ENCODE peak calls at places on chromosome 3, in seven cellular contexts. T is posterior vena cava; Y is A172; E is CD8-positive, alpha-beta T cell; K is germinal center; O is breast epithelium; L is T-cell. A is an unnamed sample.

GRCh38 chr3:61997112-61997511 is 376.2 kb downstream of the FEZF2 start:
- DNase-seq in T (no peak), Y (no peak), E (no peak), K (no peak), O (no peak), L (no peak), A (no peak)

GRCh38 chr3:127304121-127304744 is 16.4 kb upstream of the PRR20G start:
- DNase-seq in T (no peak), Y (peak), E (no peak), K (no peak), O (no peak), L (no peak), A (no peak)

GRCh38 chr3:139117883-139118760 is 73.4 kb upstream of the PRR23C start:
- DNase-seq in T (no peak), Y (no peak), E (no peak), K (no peak), O (no peak), L (no peak), A (no peak)

GRCh38 chr3:71150293-71150954 is 433.1 kb downstream of the FOXP1 start:
- DNase-seq in T (no peak), Y (no peak), E (no peak), K (no peak), O (no peak), L (no peak), A (no peak)

GRCh38 chr3:13040381-13041074 is 32.7 kb downstream of the IQSEC1 start:
- DNase-seq in T (no peak), Y (no peak), E (peak), K (peak), O (no peak), L (peak), A (no peak)

GRCh38 chr3:11509175-11510000 is 134.3 kb downstream of the VGLL4 start:
- DNase-seq in T (peak), Y (peak), E (no peak), K (no peak), O (no peak), L (no peak), A (no peak)

GRCh38 chr3:123283074-123283473 is 81.3 kb downstream of the SEC22A start:
- DNase-seq in T (no peak), Y (no peak), E (peak), K (peak), O (no peak), L (no peak), A (no peak)

GRCh38 chr3:30354972-30355371 is 251.4 kb upstream of the TGFBR2 start:
- DNase-seq in T (no peak), Y (no peak), E (no peak), K (no peak), O (no peak), L (no peak), A (no peak)

GRCh38 chr3:31946484-31947081 is 34.5 kb downstream of the OSBPL10 start:
- DNase-seq in T (no peak), Y (no peak), E (no peak), K (no peak), O (no peak), L (no peak), A (no peak)

GRCh38 chr3:14565791-14566588 is 25.8 kb upstream of the GRIP2 start:
- DNase-seq in T (no peak), Y (peak), E (no peak), K (no peak), O (no peak), L (no peak), A (peak)

GRCh38 chr3:99925584-99925983 is 107.9 kb downstream of the CMSS1 start:
- DNase-seq in T (no peak), Y (peak), E (no peak), K (no peak), O (no peak), L (no peak), A (no peak)

GRCh38 chr3:123431007-123431657 is 17.8 kb downstream of the ADCY5 start:
- DNase-seq in T (no peak), Y (no peak), E (no peak), K (no peak), O (no peak), L (no peak), A (no peak)

GRCh38 chr3:79651536-79652065 is 116.2 kb downstream of the ROBO1 start:
- DNase-seq in T (no peak), Y (no peak), E (no peak), K (no peak), O (no peak), L (no peak), A (no peak)

GRCh38 chr3:177364236-177364635 is 167.0 kb upstream of the TBL1XR1 start:
- DNase-seq in T (no peak), Y (no peak), E (no peak), K (no peak), O (no peak), L (no peak), A (no peak)

GRCh38 chr3:185824467-185825378 is at the start of gene IGF2BP2:
- DNase-seq in T (peak), Y (peak), E (peak), K (peak), O (peak), L (peak), A (peak)

GRCh38 chr3:196216081-196216564 is at the start of gene SLC51A:
- DNase-seq in T (peak), Y (no peak), E (no peak), K (no peak), O (no peak), L (no peak), A (no peak)

GRCh38 chr3:137792633-137793271 is 28.6 kb downstream of the SOX14 start:
- DNase-seq in T (no peak), Y (peak), E (no peak), K (no peak), O (no peak), L (no peak), A (no peak)

GRCh38 chr3:152961323-152961722 is 126.4 kb downstream of the P2RY1 start:
- DNase-seq in T (no peak), Y (no peak), E (no peak), K (no peak), O (no peak), L (no peak), A (no peak)

GRCh38 chr3:127088511-127089430 is 104.2 kb upstream of the PRR23E start:
- DNase-seq in T (peak), Y (no peak), E (no peak), K (no peak), O (no peak), L (no peak), A (no peak)

GRCh38 chr3:134407247-134407640 is 33.0 kb upstream of the AMOTL2 start:
- DNase-seq in T (no peak), Y (no peak), E (no peak), K (no peak), O (no peak), L (no peak), A (no peak)

GRCh38 chr3:128270559-128271492 is 117.5 kb downstream of the EEFSEC start:
- DNase-seq in T (no peak), Y (no peak), E (peak), K (no peak), O (no peak), L (no peak), A (no peak)

GRCh38 chr3:138774529-138775253 is 60.0 kb downstream of the PIK3CB start:
- DNase-seq in T (no peak), Y (peak), E (no peak), K (no peak), O (no peak), L (no peak), A (peak)

GRCh38 chr3:45923755-45924154 is 19.5 kb upstream of the CXCR6 start:
- DNase-seq in T (no peak), Y (peak), E (no peak), K (no peak), O (no peak), L (no peak), A (no peak)

GRCh38 chr3:192063570-192063969 is 602.6 kb downstream of the PYDC2 start:
- DNase-seq in T (no peak), Y (peak), E (no peak), K (peak), O (no peak), L (no peak), A (no peak)

GRCh38 chr3:175397407-175397806 is 538.3 kb downstream of the NAALADL2 start:
- DNase-seq in T (no peak), Y (no peak), E (no peak), K (no peak), O (no peak), L (no peak), A (no peak)

GRCh38 chr3:15205934-15206661 is at the start of gene CAPN7:
- DNase-seq in T (peak), Y (peak), E (peak), K (peak), O (peak), L (peak), A (no peak)

GRCh38 chr3:35685153-35685552 is 45.8 kb downstream of the ARPP21 start:
- DNase-seq in T (no peak), Y (no peak), E (no peak), K (no peak), O (no peak), L (no peak), A (no peak)

GRCh38 chr3:72187131-72187530 is 402.2 kb upstream of the PROK2 start:
- DNase-seq in T (no peak), Y (peak), E (no peak), K (peak), O (no peak), L (no peak), A (no peak)

GRCh38 chr3:81154611-81155143 is 606.8 kb downstream of the GBE1 start:
- DNase-seq in T (no peak), Y (no peak), E (no peak), K (no peak), O (no peak), L (no peak), A (no peak)

GRCh38 chr3:131568460-131568859 is 65.7 kb upstream of the MRPL3 start:
- DNase-seq in T (no peak), Y (no peak), E (no peak), K (no peak), O (no peak), L (no peak), A (no peak)

GRCh38 chr3:48636149-48636548 is 888 bp upstream of the SLC26A6 start:
- DNase-seq in T (no peak), Y (no peak), E (no peak), K (no peak), O (no peak), L (no peak), A (no peak)

GRCh38 chr3:102123590-102124190 is 274.4 kb downstream of the NFKBIZ start:
- DNase-seq in T (no peak), Y (no peak), E (no peak), K (no peak), O (no peak), L (no peak), A (no peak)

GRCh38 chr3:31981206-31982181 is at the start of the genes OSBPL10 and ZNF860:
- DNase-seq in T (peak), Y (peak), E (no peak), K (peak), O (peak), L (peak), A (no peak)

GRCh38 chr3:71680588-71680987 is 44.6 kb downstream of the EIF4E3 start:
- DNase-seq in T (no peak), Y (peak), E (no peak), K (no peak), O (no peak), L (no peak), A (no peak)

GRCh38 chr3:161560006-161560637 is 63.5 kb downstream of the OTOL1 start:
- DNase-seq in T (no peak), Y (peak), E (no peak), K (no peak), O (peak), L (no peak), A (peak)

GRCh38 chr3:29067014-29067413 is 213.9 kb upstream of the RBMS3 start:
- DNase-seq in T (no peak), Y (peak), E (no peak), K (no peak), O (no peak), L (no peak), A (no peak)

GRCh38 chr3:88000853-88001252 is 58.0 kb downstream of the CGGBP1 start:
- DNase-seq in T (no peak), Y (no peak), E (no peak), K (peak), O (no peak), L (peak), A (no peak)